ENCODE peak calls at places on chromosomes 2 and 18, in five cellular contexts. One of them, this sample, is unnamed.

GRCh38 chr2:11748861-11749645 is 2.6 kb downstream of the LPIN1 start:
- DNase-seq in tibial artery: no peak
- DNase-seq in prostate gland: no peak
- DNase-seq in A549: no peak
- DNase-seq in endodermal cell: no peak
- DNase-seq in this sample: no peak

GRCh38 chr2:219274392-219274921 is 4.7 kb upstream of the DNAJB2 start:
- DNase-seq in A549: peak; percentile 93
- DNase-seq in endodermal cell: peak; percentile 89
- DNase-seq in prostate gland: peak; percentile 39
- DNase-seq in tibial artery: no peak
- DNase-seq in this sample: no peak

GRCh38 chr2:118661184-118661583 is 186.3 kb downstream of the EN1 start:
- DNase-seq in endodermal cell: peak; percentile 65
- DNase-seq in tibial artery: no peak
- DNase-seq in A549: no peak
- DNase-seq in prostate gland: no peak
- DNase-seq in this sample: no peak

GRCh38 chr2:65456074-65456473 is 23.7 kb upstream of the SPRED2 start:
- DNase-seq in prostate gland: no peak
- DNase-seq in endodermal cell: no peak
- DNase-seq in A549: no peak
- DNase-seq in tibial artery: no peak
- DNase-seq in this sample: no peak

GRCh38 chr2:156817430-156817829 is 381.3 kb downstream of the GPD2 start:
- DNase-seq in prostate gland: no peak
- DNase-seq in endodermal cell: no peak
- DNase-seq in tibial artery: no peak
- DNase-seq in A549: no peak
- DNase-seq in this sample: no peak

GRCh38 chr18:29594494-29594893 is 1417.6 kb upstream of the CDH2 start:
- DNase-seq in prostate gland: no peak
- DNase-seq in tibial artery: no peak
- DNase-seq in A549: no peak
- DNase-seq in endodermal cell: no peak
- DNase-seq in this sample: no peak

GRCh38 chr2:9400268-9401058 is 22.9 kb downstream of the ITGB1BP1 start:
- DNase-seq in prostate gland: no peak
- DNase-seq in A549: no peak
- DNase-seq in tibial artery: peak; percentile 45
- DNase-seq in endodermal cell: peak; percentile 46
- DNase-seq in this sample: no peak

GRCh38 chr18:34494359-34494696 is 215.8 kb upstream of the DTNA start:
- DNase-seq in prostate gland: no peak
- DNase-seq in tibial artery: peak; percentile 58
- DNase-seq in endodermal cell: peak; percentile 80
- DNase-seq in A549: no peak
- DNase-seq in this sample: peak; percentile 8

GRCh38 chr2:16094851-16095250 is 154.5 kb downstream of the MYCN start:
- DNase-seq in prostate gland: no peak
- DNase-seq in tibial artery: no peak
- DNase-seq in A549: no peak
- DNase-seq in endodermal cell: no peak
- DNase-seq in this sample: no peak

GRCh38 chr2:158740127-158740526 is 55.0 kb upstream of the DAPL1 start:
- DNase-seq in A549: no peak
- DNase-seq in prostate gland: no peak
- DNase-seq in endodermal cell: no peak
- DNase-seq in tibial artery: no peak
- DNase-seq in this sample: no peak

GRCh38 chr18:8898990-8899389 is 193.6 kb downstream of the MTCL1 start:
- DNase-seq in prostate gland: no peak
- DNase-seq in A549: no peak
- DNase-seq in tibial artery: no peak
- DNase-seq in endodermal cell: peak; percentile 50
- DNase-seq in this sample: no peak
- H3K9me3 ChIP-seq in prostate gland: no peaks in the 10 kb centered on the region
- H3K9me3 ChIP-seq in A549: peaks cover 4% of the 10 kb centered on the region
- H3K9me3 ChIP-seq in tibial artery: peaks cover 4% of the 10 kb centered on the region
- H3K9me3 ChIP-seq in endodermal cell: peaks cover 13% of the 10 kb centered on the region
- H3K9me3 ChIP-seq in this sample: peaks cover 3% of the 10 kb centered on the region

GRCh38 chr2:48328159-48328816 is 201.7 kb upstream of the STON1 start:
- DNase-seq in endodermal cell: no peak
- DNase-seq in tibial artery: no peak
- DNase-seq in prostate gland: no peak
- DNase-seq in A549: no peak
- DNase-seq in this sample: no peak
- H3K4me3 ChIP-seq in endodermal cell: no peak overlapping the region
- H3K4me3 ChIP-seq in tibial artery: no peak overlapping the region
- H3K4me3 ChIP-seq in prostate gland: no peak overlapping the region
- H3K4me3 ChIP-seq in A549: no peak overlapping the region
- H3K4me3 ChIP-seq in this sample: no peak overlapping the region

DNA sequence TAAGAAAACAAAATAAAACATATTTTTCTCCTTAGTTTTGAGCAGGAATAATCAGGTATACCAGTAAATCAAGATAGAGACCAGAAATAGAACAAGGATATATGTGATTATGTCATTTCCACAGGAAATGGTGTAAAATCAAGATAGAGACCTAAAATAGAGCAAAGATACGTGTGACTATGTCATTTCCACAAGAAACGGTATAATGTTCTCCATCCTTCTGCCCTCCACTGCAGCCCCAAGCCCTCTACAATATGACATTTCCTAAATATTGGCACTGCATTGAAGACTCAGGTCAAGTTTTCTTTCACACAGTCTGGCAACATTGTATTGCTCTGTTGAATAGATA is 964.6 kb upstream of the NRXN1 start:
- DNase-seq in tibial artery: no peak
- DNase-seq in A549: no peak
- DNase-seq in prostate gland: no peak
- DNase-seq in endodermal cell: no peak
- DNase-seq in this sample: no peak
- H3K9me3 ChIP-seq in tibial artery: no peaks in the 10 kb centered on the region
- H3K9me3 ChIP-seq in A549: no peaks in the 10 kb centered on the region
- H3K9me3 ChIP-seq in prostate gland: no peaks in the 10 kb centered on the region
- H3K9me3 ChIP-seq in endodermal cell: no peaks in the 10 kb centered on the region
- H3K9me3 ChIP-seq in this sample: no peaks in the 10 kb centered on the region

GRCh38 chr2:240905176-240905781 is 857 bp upstream of the CROCC2 start:
- DNase-seq in tibial artery: no peak
- DNase-seq in A549: no peak
- DNase-seq in endodermal cell: no peak
- DNase-seq in prostate gland: no peak
- DNase-seq in this sample: no peak
- H3K4me3 ChIP-seq in tibial artery: no peak overlapping the region
- H3K4me3 ChIP-seq in A549: no peak overlapping the region
- H3K4me3 ChIP-seq in endodermal cell: no peak overlapping the region
- H3K4me3 ChIP-seq in prostate gland: no peak overlapping the region
- H3K4me3 ChIP-seq in this sample: no peak overlapping the region

This sample was measured in HAP-1.